ENCODE peak calls at places on chromosomes 11 and 22, in eight cellular contexts. P is sigmoid colon, R is suprapubic skin, Q is heart left ventricle, S is esophagus squamous epithelium, K is uterus, A is HepG2, F is tibial nerve. H is an unnamed sample.
A peak's percentile ranks its signal among the peaks of the same experiment; 100 is the strongest.

GRCh38 chr22:23752090-23752691 is 1.3 kb upstream of the ZNF70 start:
- DNase-seq in P (no peak), R (no peak), Q (no peak), S (peak; percentile 20), K (no peak), A (no peak), F (no peak), H (peak; percentile 32)

GRCh38 chr11:45802531-45803317 is 2.2 kb upstream of the SLC35C1 start:
- DNase-seq in P (peak; percentile 59), R (no peak), Q (peak; percentile 6), S (no peak), K (no peak), A (no peak), F (no peak), H (no peak)

GRCh38 chr11:64146036-64146943 is 19.6 kb downstream of the MACROD1 start:
- DNase-seq in P (no peak), R (no peak), Q (peak; percentile 46), S (no peak), K (no peak), A (peak; percentile 54), F (peak; percentile 34), H (no peak)

GRCh38 chr22:37804886-37805857 is 2.6 kb upstream of the GCAT start:
- DNase-seq in P (peak; percentile 96), R (peak; percentile 94), Q (peak; percentile 93), S (no peak), K (peak; percentile 87), A (peak; percentile 73), F (peak; percentile 90), H (peak; percentile 99)

GRCh38 chr11:112012877-112013276 is 12.3 kb upstream of the DLAT start:
- DNase-seq in P (no peak), R (no peak), Q (no peak), S (no peak), K (no peak), A (peak; percentile 8), F (no peak), H (no peak)

GRCh38 chr22:46117206-46118199 is 32.8 kb upstream of the PPARA start:
- DNase-seq in P (no peak), R (no peak), Q (no peak), S (no peak), K (peak; percentile 47), A (no peak), F (no peak), H (no peak)

GRCh38 chr22:43002198-43002577 is 12.8 kb downstream of the PACSIN2 start:
- DNase-seq in P (peak; percentile 8), R (no peak), Q (no peak), S (no peak), K (no peak), A (no peak), F (no peak), H (no peak)

GRCh38 chr11:31816467-31817053 is 5.4 kb upstream of the PAX6 start:
- DNase-seq in P (peak; percentile 56), R (no peak), Q (no peak), S (no peak), K (no peak), A (no peak), F (no peak), H (no peak)

GRCh38 chr11:76212086-76213035 is 6.1 kb upstream of the WNT11 start:
- DNase-seq in P (no peak), R (no peak), Q (no peak), S (no peak), K (no peak), A (no peak), F (no peak), H (no peak)

GRCh38 chr11:86719781-86720463 is 47.5 kb upstream of the ME3 start:
- DNase-seq in P (no peak), R (no peak), Q (no peak), S (no peak), K (no peak), A (no peak), F (no peak), H (no peak)

GRCh38 chr11:72962084-72962483 is 147.9 kb downstream of the ATG16L2 start:
- DNase-seq in P (no peak), R (no peak), Q (no peak), S (no peak), K (no peak), A (no peak), F (no peak), H (no peak)

GRCh38 chr11:33773399-33774355 is 643 bp downstream of the FBXO3 start:
- DNase-seq in P (peak; percentile 66), R (no peak), Q (no peak), S (no peak), K (no peak), A (peak; percentile 6), F (no peak), H (peak; percentile 89)

GRCh38 chr11:12171921-12172320 is 61.5 kb downstream of the MICAL2 start:
- DNase-seq in P (no peak), R (no peak), Q (peak; percentile 7), S (no peak), K (no peak), A (no peak), F (no peak), H (no peak)

GRCh38 chr11:12169822-12170221 is 59.4 kb downstream of the MICAL2 start:
- DNase-seq in P (no peak), R (no peak), Q (no peak), S (no peak), K (no peak), A (no peak), F (no peak), H (no peak)

GRCh38 chr11:12172493-12173013 is 62.2 kb downstream of the MICAL2 start:
- DNase-seq in P (no peak), R (no peak), Q (no peak), S (no peak), K (no peak), A (no peak), F (no peak), H (no peak)

GRCh38 chr11:12170984-12171383 is 60.6 kb downstream of the MICAL2 start:
- DNase-seq in P (peak; percentile 81), R (no peak), Q (peak; percentile 61), S (no peak), K (peak; percentile 61), A (no peak), F (peak; percentile 60), H (no peak)

DNA sequence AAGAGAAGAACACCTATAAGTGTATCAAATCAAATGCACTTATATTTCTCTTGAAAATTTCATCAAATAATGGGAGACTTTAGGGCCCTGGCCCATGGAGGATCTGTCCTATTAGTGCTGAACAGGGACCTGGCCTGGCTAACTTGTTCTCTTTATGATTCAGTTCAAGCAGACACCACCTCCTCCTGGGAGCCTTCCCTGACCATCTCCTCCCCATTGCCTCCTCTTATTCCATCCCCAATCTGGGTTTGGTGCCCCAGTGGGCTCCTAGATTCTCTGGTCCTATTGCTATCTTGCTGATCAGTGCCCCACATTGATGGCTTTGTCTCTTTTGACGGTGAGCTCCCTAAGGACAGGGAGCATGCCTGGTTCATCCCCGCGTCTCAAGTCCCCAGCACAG is 60.1 kb downstream of the MICAL2 start:
- DNase-seq in P (no peak), R (no peak), Q (no peak), S (no peak), K (no peak), A (no peak), F (no peak), H (no peak)
- H3K4me1 ChIP-seq in P (peaks cover 38% of the 10 kb centered on the region), R (peaks cover 13% of the 10 kb centered on the region), Q (peaks cover 79% of the 10 kb centered on the region), S (peaks cover 20% of the 10 kb centered on the region), K (no peaks in the 10 kb centered on the region), A (peaks cover 19% of the 10 kb centered on the region), F (no peaks in the 10 kb centered on the region), H (peaks cover 5% of the 10 kb centered on the region)

GRCh38 chr11:104093426-104094280 is 57.2 kb downstream of the DDI1 start:
- DNase-seq in P (no peak), R (no peak), Q (no peak), S (no peak), K (no peak), A (no peak), F (no peak), H (no peak)

GRCh38 chr11:104096900-104097299 is 60.5 kb downstream of the DDI1 start:
- DNase-seq in P (no peak), R (no peak), Q (no peak), S (no peak), K (no peak), A (no peak), F (no peak), H (no peak)

GRCh38 chr11:104092744-104093143 is 56.3 kb downstream of the DDI1 start:
- DNase-seq in P (no peak), R (no peak), Q (no peak), S (no peak), K (no peak), A (no peak), F (no peak), H (no peak)

GRCh38 chr11:104095791-104096190 is 59.4 kb downstream of the DDI1 start:
- DNase-seq in P (no peak), R (no peak), Q (no peak), S (no peak), K (no peak), A (no peak), F (no peak), H (no peak)

GRCh38 chr11:104094576-104094975 is 58.1 kb downstream of the DDI1 start:
- DNase-seq in P (no peak), R (no peak), Q (no peak), S (no peak), K (no peak), A (no peak), F (no peak), H (no peak)
- TF ChIP-seq POLR2A in P (no peak), R (no peak), Q (no peak), S (no peak), K (no peak), A (no peak), F (no peak), H (no peak)

DNA sequence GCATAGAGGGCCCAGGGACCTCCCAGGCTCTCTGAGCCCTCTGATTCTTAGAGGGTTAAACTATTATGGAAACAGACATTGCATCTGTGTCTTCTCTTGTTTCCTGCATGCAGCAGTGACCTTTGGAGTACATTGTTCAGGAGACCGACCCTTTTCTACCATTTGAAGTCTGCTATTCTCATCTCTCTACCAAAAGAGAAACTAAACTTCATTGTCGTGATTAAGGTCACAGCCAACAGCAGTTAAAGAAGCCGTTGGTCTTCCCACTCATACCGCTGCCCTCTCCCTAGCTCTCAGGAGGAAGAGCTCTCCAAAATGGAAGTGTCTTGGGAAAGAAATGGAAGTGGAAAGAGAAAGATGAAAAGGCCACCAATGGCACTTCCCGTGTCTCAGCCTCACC is 77.5 kb downstream of the ZBTB16 start:
- DNase-seq in P (peak; percentile 21), R (no peak), Q (no peak), S (no peak), K (no peak), A (no peak), F (no peak), H (no peak)
- H3K4me1 ChIP-seq in P (peaks cover 100% of the 10 kb centered on the region), R (peaks cover 87% of the 10 kb centered on the region), Q (peaks cover 99% of the 10 kb centered on the region), S (peaks cover 100% of the 10 kb centered on the region), K (peaks cover 22% of the 10 kb centered on the region), A (no peaks in the 10 kb centered on the region), F (peaks cover 91% of the 10 kb centered on the region), H (peaks cover 100% of the 10 kb centered on the region)

DNA sequence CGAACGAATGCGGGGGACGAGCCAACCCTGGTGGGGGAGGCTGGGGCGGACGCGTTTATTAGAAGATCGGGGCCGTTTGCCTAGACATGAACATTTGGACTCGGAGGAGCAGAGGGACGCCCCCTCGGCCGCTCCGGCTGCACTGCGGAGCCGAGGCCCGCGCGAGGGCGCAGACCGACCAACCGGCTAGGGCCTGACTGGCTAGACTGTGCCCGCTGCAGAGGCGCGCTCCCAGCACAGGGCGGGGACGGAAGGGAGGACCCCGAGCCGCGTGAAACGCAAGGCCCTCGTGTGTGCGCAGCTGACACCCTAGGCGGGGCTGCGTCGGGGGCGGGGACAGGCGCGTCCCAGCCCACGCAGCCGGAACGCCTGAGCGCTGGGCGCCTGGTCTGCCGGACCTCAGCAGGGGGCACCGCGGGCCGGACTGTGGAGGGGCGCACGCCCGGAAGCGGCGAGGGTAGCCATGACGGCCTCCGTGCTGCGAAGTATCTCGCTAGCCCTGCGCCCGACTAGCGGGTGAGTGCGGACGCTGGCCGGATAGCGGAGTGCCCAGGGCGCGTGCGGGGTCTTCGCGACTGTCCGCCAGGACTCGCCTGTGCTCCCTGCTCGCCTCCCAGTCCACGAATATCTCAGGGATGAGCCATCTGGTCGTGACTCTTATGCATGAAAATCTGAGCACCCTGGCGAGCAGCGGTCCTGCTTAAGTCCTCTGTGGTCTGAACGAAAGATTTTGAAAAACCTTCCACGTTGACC is at the start of gene MRPL40:
- DNase-seq in P (peak; percentile 96), R (peak; percentile 95), Q (peak; percentile 97), S (peak; percentile 75), K (peak; percentile 88), A (peak; percentile 86), F (peak; percentile 82), H (peak; percentile 98)
- TF ChIP-seq POLR2A in P (peak; percentile 82), R (peak; percentile 59), Q (no peak), S (no peak), K (peak; percentile 45), A (peak; percentile 96), F (peak; percentile 85), H (peak; percentile 82)